ENCODE peak calls at places on chromosome 19, in five cellular contexts. Q is testis, X is uterus, R is tibial nerve, K is lower leg skin. O is an unnamed sample.

GRCh38 chr19:54169149-54169731 is 3.7 kb downstream of the TMC4 start:
- DNase-seq in K (no peak), X (no peak), R (no peak), Q (no peak), O (no peak)

GRCh38 chr19:56142087-56142787 is 1.1 kb downstream of the ZNF444 start:
- DNase-seq in X (no peak), R (no peak), Q (no peak), K (no peak), O (no peak)

GRCh38 chr19:51259348-51260245 is 8.7 kb downstream of the SIGLECL1 start:
- DNase-seq in X (no peak), Q (peak), R (peak), K (peak), O (peak)

GRCh38 chr19:41521860-41522555 is 54.0 kb upstream of the CEACAM21 start:
- DNase-seq in R (no peak), Q (no peak), X (no peak), K (no peak), O (no peak)

GRCh38 chr19:5864013-5864720 is 6.2 kb downstream of the FUT5 start:
- DNase-seq in X (no peak), K (no peak), R (no peak), Q (no peak), O (no peak)

GRCh38 chr19:40070058-40070457 is 14.0 kb upstream of the ZNF780B start:
- DNase-seq in K (no peak), R (no peak), X (no peak), Q (no peak), O (no peak)

GRCh38 chr19:558770-559439 is 13.5 kb upstream of the BSG start:
- DNase-seq in R (no peak), Q (no peak), X (peak), K (no peak), O (no peak)

GRCh38 chr19:58154287-58154678 is 3.7 kb upstream of the ZNF329 start:
- DNase-seq in R (no peak), K (peak), X (peak), Q (peak), O (peak)

GRCh38 chr19:46639356-46640061 is 3.5 kb upstream of the GNG8 start:
- DNase-seq in Q (peak), K (no peak), R (no peak), X (peak), O (no peak)

GRCh38 chr19:6433165-6433564 is 398 bp downstream of the SLC25A41 start:
- DNase-seq in Q (no peak), K (no peak), X (no peak), R (no peak), O (no peak)

GRCh38 chr19:58228584-58229254 is at the start of gene ZNF544:
- DNase-seq in R (peak), K (peak), X (peak), Q (peak), O (peak)

GRCh38 chr19:11130824-11131455 is 24.6 kb downstream of the SPC24 start:
- DNase-seq in K (peak), X (peak), R (peak), Q (peak), O (peak)

GRCh38 chr19:48549380-48549779 is 2.6 kb upstream of the SULT2B1 start:
- DNase-seq in X (no peak), Q (no peak), R (no peak), K (no peak), O (no peak)

GRCh38 chr19:24078688-24079087 is 8.3 kb upstream of the ZNF254 start:
- DNase-seq in X (no peak), Q (no peak), K (no peak), R (no peak), O (no peak)

GRCh38 chr19:409515-410242 is 732 bp upstream of the C2CD4C start:
- DNase-seq in R (no peak), Q (no peak), X (no peak), K (no peak), O (no peak)

DNA sequence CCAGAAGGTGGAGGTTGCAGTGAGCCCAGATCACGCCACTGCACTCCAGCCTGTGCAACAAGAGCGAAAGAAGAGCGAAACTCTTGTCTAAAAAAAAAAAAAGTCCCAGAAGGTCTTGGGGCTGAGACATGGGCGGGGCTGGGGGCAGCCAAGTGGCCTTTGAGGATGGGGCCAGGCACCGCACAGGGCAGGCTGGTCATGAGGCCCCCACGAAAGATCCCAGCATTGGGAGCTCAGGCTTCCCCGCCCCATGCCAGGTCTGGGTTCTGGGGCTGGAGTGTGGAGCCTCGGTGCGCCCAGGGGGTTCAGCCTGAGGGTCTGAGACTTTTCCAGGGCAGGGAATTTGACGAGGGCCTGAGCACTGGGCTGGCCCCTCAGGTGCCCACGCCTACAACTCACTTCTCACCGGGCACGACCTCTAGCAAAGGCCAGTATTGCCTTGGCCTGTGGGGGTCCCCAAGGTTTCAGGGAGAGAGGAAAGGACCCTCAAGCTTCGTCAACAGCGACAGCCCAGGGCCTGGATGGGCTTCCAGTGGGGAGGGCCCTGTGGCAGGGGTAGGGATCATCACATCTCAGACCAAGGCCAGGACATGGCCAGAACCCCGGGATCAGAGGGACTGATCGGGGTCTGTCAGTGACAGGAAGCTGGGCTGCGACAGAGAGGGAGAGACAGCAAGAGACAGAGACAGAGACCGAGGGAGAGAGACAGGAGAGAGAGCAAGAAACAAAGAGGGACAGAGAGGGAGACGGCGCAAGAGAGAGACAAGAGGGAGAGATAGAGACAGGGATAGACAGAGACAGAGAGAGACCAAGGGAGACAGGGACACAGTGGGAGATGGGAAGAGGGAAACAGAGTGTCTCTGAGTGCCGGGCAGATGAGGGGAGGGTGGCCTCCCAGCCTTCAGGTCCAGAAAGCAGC is 7.5 kb upstream of the MEX3D start:
- DNase-seq in X (no peak), Q (no peak), R (no peak), K (no peak), O (no peak)
- TF ChIP-seq POLR2A in X (no peak), Q (no peak), R (no peak), K (no peak), O (no peak)

DNA sequence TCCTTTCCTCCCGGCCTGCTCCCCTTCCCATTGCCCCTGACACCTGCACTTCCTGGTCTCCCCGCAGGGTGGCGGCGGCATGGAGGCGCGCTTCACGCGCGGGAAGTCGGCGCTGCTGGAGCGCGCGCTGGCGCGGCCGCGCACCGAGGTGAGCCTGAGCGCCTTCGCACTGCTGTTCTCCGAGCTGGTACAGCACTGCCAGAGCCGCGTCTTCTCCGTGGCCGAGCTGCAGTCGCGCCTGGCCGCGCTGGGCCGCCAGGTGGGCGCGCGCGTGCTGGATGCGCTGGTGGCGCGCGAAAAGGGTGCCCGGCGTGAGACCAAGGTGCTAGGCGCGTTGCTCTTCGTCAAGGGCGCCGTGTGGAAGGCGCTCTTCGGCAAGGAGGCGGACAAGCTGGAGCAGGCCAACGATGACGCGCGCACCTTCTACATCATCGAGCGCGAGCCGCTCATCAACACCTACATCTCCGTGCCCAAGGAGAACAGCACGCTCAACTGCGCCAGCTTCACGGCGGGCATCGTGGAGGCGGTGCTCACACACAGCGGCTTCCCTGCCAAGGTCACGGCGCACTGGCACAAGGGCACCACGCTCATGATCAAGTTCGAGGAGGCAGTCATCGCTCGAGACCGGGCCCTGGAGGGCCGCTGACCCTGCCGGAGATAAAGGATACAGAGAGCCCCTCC is 1.7 kb downstream of the TRAPPC5 start:
- DNase-seq in X (no peak), R (no peak), Q (no peak), K (no peak), O (no peak)
- TF ChIP-seq POLR2A in X (no peak), R (no peak), Q (no peak), K (no peak), O (no peak)

GRCh38 chr19:13689050-13689449 is 75.3 kb upstream of the MRI1 start:
- DNase-seq in K (no peak), R (no peak), X (no peak), Q (peak), O (peak)

GRCh38 chr19:13692096-13692495 is 72.2 kb upstream of the MRI1 start:
- DNase-seq in Q (no peak), R (no peak), X (no peak), K (no peak), O (no peak)

GRCh38 chr19:13691569-13691968 is 72.8 kb upstream of the MRI1 start:
- DNase-seq in Q (no peak), X (no peak), K (no peak), R (no peak), O (no peak)

GRCh38 chr19:13696839-13697238 is 67.5 kb upstream of the MRI1 start:
- DNase-seq in K (no peak), R (no peak), Q (no peak), X (no peak), O (no peak)

GRCh38 chr19:13693933-13694332 is 70.4 kb upstream of the MRI1 start:
- DNase-seq in X (no peak), K (no peak), Q (no peak), R (no peak), O (no peak)
- TF ChIP-seq POLR2A in X (no peak), K (no peak), Q (no peak), R (no peak), O (no peak)

GRCh38 chr19:36605839-36606478 is 846 bp downstream of the ZNF382 start:
- DNase-seq in R (no peak), K (no peak), X (no peak), Q (no peak), O (peak)

GRCh38 chr19:36604656-36605100 is 435 bp upstream of the ZNF382 start:
- DNase-seq in Q (peak), X (peak), R (peak), K (peak), O (peak)

DNA sequence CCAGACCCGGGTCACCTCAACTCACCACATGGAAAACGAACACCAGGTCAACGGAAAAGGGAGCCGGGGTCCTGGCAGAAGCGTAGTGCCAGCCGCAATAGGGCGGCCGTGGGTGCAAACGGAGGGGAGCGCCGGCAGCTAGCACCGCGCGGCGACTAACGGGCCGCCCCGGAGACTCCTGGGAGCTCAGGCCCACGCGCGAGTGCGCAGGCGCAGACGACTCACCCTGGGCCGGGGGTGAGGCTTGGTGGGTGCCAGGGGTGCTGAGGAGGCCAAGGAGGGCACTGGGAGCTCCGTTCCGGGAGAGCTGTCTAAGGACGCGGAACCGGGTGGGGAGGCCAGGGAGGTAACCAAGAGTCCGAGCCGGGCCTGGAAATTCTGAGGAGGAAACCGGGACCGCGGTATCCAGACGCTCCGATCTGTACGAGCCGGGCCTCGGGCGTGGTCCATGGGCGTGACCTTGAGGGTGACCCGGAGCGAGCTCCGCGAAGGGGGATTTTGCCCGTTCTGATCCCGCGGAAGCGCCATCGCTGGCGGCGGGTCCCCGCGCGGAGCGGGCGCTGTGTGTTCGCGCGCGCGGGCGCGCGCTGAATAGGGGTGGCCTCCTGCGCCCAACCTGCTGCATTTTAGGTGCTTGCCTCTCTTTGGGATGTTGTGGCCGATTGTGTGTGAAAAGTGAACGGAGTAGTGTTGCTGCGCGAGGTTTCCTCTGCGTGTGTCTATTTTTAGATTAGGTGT is at the start of gene ZNF382:
- DNase-seq in R (peak), X (peak), Q (peak), K (peak), O (peak)
- TF ChIP-seq POLR2A in R (peak), X (peak), Q (no peak), K (no peak), O (peak)

O was measured in erythroblast.